ENCODE peak calls at places on chromosomes 6 and 20, in four cellular contexts. J is heart left ventricle, H is body of pancreas, B is Peyer's patch. K is an unnamed sample.

GRCh38 chr6:123127807-123128206 is 131.8 kb downstream of the CLVS2 start:
- DNase-seq in H (no peak), J (no peak), B (no peak), K (no peak)

GRCh38 chr20:59850018-59850641 is 83.3 kb downstream of the SYCP2 start:
- DNase-seq in J (no peak), B (no peak), H (no peak), K (no peak)

GRCh38 chr6:108123946-108124345 is 41.9 kb upstream of the NR2E1 start:
- DNase-seq in B (no peak), H (no peak), J (no peak), K (no peak)

GRCh38 chr6:14506656-14507242 is 389.2 kb downstream of the CD83 start:
- DNase-seq in H (no peak), B (no peak), J (no peak), K (no peak)

GRCh38 chr20:63064310-63064709 is 57.5 kb upstream of the BHLHE23 start:
- DNase-seq in J (no peak), H (no peak), B (no peak), K (no peak)

GRCh38 chr6:42704251-42704936 is 18.0 kb downstream of the PRPH2 start:
- DNase-seq in J (peak), B (no peak), H (peak), K (peak)

GRCh38 chr20:33531047-33531877 is 41.4 kb downstream of the CBFA2T2 start:
- DNase-seq in J (no peak), B (no peak), H (no peak), K (no peak)

GRCh38 chr6:129860901-129861665 is at the start of gene TMEM244:
- DNase-seq in B (no peak), J (no peak), H (no peak), K (no peak)

GRCh38 chr6:137155830-137156229 is 17.6 kb downstream of the IL22RA2 start:
- DNase-seq in J (no peak), B (no peak), H (peak), K (no peak)

GRCh38 chr20:57470212-57470522 is 54.8 kb downstream of the CTCFL start:
- DNase-seq in H (no peak), B (no peak), J (no peak), K (no peak)

GRCh38 chr6:111985202-111985731 is 68.6 kb upstream of the CCN6 start:
- DNase-seq in B (no peak), H (peak), J (no peak), K (no peak)

GRCh38 chr6:38876470-38876869 is 161.4 kb downstream of the DNAH8 start:
- DNase-seq in H (no peak), B (no peak), J (no peak), K (no peak)

GRCh38 chr20:6053776-6054688 is at the start of gene LRRN4:
- DNase-seq in H (peak), B (no peak), J (no peak), K (no peak)

GRCh38 chr6:43376551-43376981 is 7.1 kb upstream of the ZNF318 start:
- DNase-seq in H (no peak), J (no peak), B (no peak), K (no peak)

GRCh38 chr6:157585274-157586087 is 204.5 kb downstream of the ZDHHC14 start:
- DNase-seq in H (no peak), B (no peak), J (no peak), K (no peak)

GRCh38 chr6:44057238-44057930 is 69.9 kb downstream of the MRPL14 start:
- DNase-seq in B (no peak), J (no peak), H (no peak), K (peak)

GRCh38 chr20:21767200-21767738 is 61.8 kb downstream of the PAX1 start:
- DNase-seq in J (no peak), B (no peak), H (no peak), K (no peak)

DNA sequence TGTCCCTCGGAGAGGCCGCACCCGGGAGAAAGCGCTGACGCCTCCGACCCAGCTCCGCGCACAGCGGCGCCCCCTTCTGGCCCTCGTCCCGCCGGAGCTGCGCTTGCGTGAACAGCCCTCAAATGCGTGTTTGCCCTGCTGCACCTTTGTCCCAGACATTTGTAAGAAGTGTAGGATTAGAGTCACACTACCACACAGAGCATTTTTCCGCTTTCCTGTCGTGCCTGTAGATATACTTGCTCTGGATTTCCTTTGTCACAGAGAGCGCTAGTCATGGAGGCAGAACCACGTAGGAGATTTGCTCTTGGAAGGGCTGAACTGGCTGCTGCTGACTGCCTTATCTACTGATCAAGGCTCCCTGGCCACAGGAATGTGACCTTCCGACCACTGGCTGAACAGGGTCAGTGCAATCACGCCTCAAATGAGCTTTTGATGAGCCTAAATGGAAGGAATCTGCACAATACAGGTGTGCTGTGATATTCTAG is 62.3 kb downstream of the PAX1 start:
- DNase-seq in B (no peak), J (no peak), H (peak), K (no peak)
- TF ChIP-seq CTCF in B (no peak), J (no peak), H (peak), K (no peak)

DNA sequence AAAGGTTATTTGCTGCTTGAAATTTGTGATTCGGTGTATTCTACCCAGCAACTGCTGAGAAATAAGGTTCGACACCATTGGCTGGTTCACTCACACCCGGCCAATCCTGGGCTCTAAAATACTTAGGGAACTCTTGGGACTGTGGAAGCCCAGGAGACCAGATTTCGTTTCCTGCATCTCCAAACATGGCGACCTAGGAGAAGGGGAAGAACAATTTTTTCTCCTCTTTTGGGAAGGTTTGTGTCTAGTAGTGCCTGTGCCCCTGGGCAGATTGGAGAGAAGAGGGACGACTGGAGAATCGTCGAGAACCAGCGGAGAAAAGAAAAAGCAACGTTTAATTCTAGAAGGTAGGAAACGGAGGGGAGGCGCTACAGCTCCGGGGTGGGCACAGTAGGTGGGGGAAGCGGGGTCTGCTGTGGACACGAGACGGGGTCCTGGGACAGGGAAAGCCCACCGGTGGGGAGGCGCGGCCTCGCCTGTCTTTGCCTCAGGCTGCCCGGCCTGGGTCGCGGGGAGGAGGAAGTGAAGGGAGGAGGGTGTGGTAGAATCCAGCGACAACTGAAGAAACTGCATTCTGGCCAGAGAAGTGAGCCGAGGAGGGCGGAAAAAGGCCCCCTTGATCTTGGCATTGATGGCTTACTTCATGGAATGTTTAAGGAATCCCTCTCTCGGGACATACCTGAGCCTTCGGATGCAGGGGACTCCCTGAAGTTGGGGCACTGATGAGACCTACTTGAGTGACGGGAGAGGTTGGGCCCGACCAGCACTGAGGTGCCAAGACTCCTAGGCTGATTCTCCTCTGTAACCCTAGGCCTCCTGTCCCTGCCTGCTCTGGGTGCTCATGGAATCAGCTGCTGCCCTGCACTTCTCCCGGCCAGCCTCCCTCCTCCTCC is at the start of gene BTN2A1:
- DNase-seq in B (peak), J (peak), H (peak), K (peak)
- TF ChIP-seq POLR2A in B (peak), J (no peak), H (no peak), K (peak)

GRCh38 chr20:50346372-50347347 is 156.0 kb downstream of the CEBPB start:
- DNase-seq in J (peak), B (peak), H (peak), K (peak)

GRCh38 chr20:50344232-50345071 is 153.8 kb downstream of the CEBPB start:
- DNase-seq in B (no peak), H (no peak), J (no peak), K (no peak)

GRCh38 chr20:50347568-50347981 is 156.9 kb downstream of the CEBPB start:
- DNase-seq in H (peak), J (no peak), B (no peak), K (no peak)

GRCh38 chr20:50343490-50344179 is 153.0 kb downstream of the CEBPB start:
- DNase-seq in J (no peak), H (peak), B (no peak), K (peak)

DNA sequence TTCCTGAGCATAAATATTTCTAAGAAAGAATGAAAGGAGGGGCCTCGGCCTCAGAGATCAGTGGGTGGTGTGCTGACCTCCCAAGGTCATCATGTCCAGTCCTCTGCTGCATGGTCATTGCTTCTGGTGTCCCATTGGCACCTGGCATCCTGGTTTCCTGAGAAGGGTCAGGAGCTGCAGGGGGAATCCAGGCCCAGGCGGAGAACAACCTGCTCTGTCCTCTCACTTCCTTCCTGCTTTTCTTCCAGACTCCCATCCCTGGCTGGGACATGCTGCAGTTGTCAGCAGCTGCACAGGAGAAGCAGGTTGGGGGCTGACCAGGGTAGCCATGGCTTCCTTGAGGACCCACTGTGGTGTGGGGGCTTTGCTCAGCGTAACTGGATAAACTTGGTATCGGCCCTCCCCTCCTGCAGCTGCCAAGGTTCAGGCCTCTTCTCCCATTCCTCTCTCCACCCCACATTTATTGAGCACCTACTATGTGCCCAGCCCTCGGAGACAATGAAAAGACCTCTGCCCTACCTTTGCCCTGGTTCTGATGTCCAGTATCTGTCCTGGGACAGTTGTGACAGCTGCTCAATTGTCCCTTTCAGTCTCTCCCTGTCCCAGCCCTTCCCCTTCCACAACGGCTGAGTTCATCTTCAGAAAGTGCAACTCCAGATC is 155.2 kb downstream of the CEBPB start:
- DNase-seq in J (no peak), B (no peak), H (no peak), K (peak)
- H3K27ac ChIP-seq in J (peak), B (peak), H (peak), K (peak)

DNA sequence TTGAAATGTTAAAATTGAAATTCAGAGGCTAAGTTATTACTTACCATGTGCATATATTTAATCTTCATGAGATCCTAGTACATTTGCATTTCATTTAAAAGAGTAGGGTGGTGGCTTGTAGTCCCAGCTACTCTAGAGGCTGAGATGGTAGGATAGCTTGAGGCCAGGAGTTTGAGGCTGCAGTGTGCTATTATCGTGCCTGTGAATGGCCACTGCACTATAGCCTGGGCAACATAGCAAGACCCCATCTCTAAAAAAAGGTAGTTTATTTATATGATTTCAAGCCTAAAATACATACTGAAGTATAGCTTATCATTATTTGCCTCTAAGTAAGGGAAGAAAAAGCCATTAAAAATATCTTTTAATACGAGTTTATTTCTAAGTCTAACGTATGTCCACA is 3.1 kb downstream of the CCR6 start:
- DNase-seq in B (no peak), H (no peak), J (no peak), K (no peak)
- TF ChIP-seq CTCF in B (no peak), H (no peak), J (no peak), K (no peak)

DNA sequence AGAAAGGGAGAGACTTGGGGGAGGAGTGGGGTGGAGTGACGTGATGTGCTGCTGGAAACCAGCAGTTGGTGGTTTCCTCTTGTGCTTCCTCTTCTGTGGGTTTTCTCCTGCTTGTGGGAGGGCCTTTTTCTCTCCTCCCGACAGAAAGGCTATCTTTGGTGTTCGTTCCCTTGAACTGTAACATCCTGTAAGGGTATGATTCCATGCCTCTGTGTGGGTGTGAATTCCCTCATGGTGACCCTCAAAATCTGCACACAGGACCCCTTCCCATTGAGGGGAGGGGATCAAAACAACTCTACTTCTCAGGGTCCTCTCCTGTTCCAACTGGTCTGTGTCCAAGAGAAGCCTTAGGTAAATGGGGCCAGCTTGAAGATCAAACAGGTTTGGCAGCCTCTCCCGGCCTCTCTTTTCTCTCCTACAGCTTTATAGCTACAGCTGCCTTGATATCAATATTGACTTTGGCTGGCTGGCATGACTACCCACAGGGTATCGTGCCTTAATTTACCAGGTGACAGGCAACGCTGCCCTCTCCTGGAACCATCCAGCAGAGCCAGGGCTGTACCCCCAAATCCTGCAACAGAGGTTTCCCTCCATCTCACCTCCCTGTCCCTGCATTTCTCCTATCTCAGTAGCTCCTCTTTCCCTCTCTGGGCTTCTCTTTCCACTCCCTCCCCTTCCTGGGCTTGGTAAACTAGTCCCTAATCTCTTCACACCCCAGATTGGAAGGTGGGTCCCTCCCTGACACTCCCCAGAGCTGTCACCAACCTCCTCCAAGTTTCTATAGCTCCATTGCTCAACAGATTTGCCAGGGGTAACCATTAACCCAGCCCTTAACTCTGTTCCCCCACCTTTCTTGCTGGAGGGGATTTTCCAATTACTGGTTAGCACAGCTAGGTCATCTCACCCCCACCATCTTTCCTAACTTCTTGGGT is 1.5 kb upstream of the MSH5 start:
- DNase-seq in H (peak), B (peak), J (peak), K (peak)
- TF ChIP-seq POLR2A in H (no peak), B (peak), J (no peak), K (peak)